ENCODE peak calls at places on chromosome 18, in seven cellular contexts. C is endothelial cell of umbilical vein, K is IMR-90, M is HCT116, R is heart right ventricle, X is transverse colon, I is keratinocyte. A is an unnamed sample. For H3K4me1, the result is how much of the 10 kb centered on the place peaks cover.

GRCh38 chr18:47935321-47935720 is 4.9 kb upstream of the SMAD2 start:
- DNase-seq in C (no peak), K (no peak), M (no peak), R (no peak), X (no peak), I (no peak), A (no peak)

GRCh38 chr18:46868171-46868921 is 49.0 kb downstream of the PIAS2 start:
- DNase-seq in C (no peak), K (no peak), M (no peak), R (no peak), X (no peak), I (no peak), A (no peak)

GRCh38 chr18:46364048-46364447 is 259.9 kb downstream of the HAUS1 start:
- DNase-seq in C (no peak), K (no peak), M (no peak), R (no peak), X (no peak), I (no peak), A (no peak)

GRCh38 chr18:159037-159652 is 788 bp downstream of the USP14 start:
- DNase-seq in C (peak), K (peak), M (no peak), R (no peak), X (no peak), I (no peak), A (no peak)

GRCh38 chr18:22503803-22504202 is 86.1 kb upstream of the CTAGE1 start:
- DNase-seq in C (no peak), K (peak), M (no peak), R (peak), X (no peak), I (no peak), A (no peak)

GRCh38 chr18:79570266-79571201 is 109.1 kb upstream of the CTDP1 start:
- DNase-seq in C (no peak), K (peak), M (peak), R (no peak), X (peak), I (no peak), A (peak)

GRCh38 chr18:57561728-57562423 is 24.6 kb downstream of the FECH start:
- DNase-seq in C (peak), K (peak), M (peak), R (no peak), X (no peak), I (no peak), A (no peak)

GRCh38 chr18:54521846-54522245 is 69.2 kb upstream of the DYNAP start:
- DNase-seq in C (no peak), K (no peak), M (no peak), R (no peak), X (no peak), I (no peak), A (no peak)

GRCh38 chr18:56891116-56891515 is 240.0 kb downstream of the WDR7 start:
- DNase-seq in C (peak), K (no peak), M (no peak), R (no peak), X (no peak), I (no peak), A (no peak)

GRCh38 chr18:56019908-56020307 is 431.9 kb upstream of the TCF4 start:
- DNase-seq in C (peak), K (no peak), M (no peak), R (no peak), X (no peak), I (no peak), A (no peak)

GRCh38 chr18:46899274-46899948 is 17.9 kb downstream of the PIAS2 start:
- DNase-seq in C (no peak), K (peak), M (no peak), R (no peak), X (no peak), I (no peak), A (no peak)

GRCh38 chr18:46764586-46764985 is 7.7 kb upstream of the ST8SIA5 start:
- DNase-seq in C (no peak), K (no peak), M (no peak), R (no peak), X (no peak), I (no peak), A (no peak)

GRCh38 chr18:70289351-70290330 is 796 bp downstream of the SOCS6 start:
- DNase-seq in C (peak), K (peak), M (no peak), R (peak), X (peak), I (no peak), A (peak)

GRCh38 chr18:13528739-13529392 is 197.5 kb downstream of the FAM210A start:
- DNase-seq in C (no peak), K (no peak), M (no peak), R (no peak), X (no peak), I (no peak), A (no peak)

GRCh38 chr18:29003194-29003593 is 826.3 kb upstream of the CDH2 start:
- DNase-seq in C (no peak), K (no peak), M (no peak), R (no peak), X (no peak), I (no peak), A (no peak)

GRCh38 chr18:3703732-3704176 is 253.8 kb downstream of the TGIF1 start:
- DNase-seq in C (peak), K (peak), M (peak), R (peak), X (peak), I (no peak), A (peak)

GRCh38 chr18:43786893-43787292 is 509.6 kb upstream of the SYT4 start:
- DNase-seq in C (no peak), K (no peak), M (no peak), R (no peak), X (no peak), I (no peak), A (no peak)
- H3K27ac ChIP-seq in C (no peak), K (no peak), M (no peak), R (no peak), X (no peak), I (no peak), A (no peak)

GRCh38 chr18:52337286-52337685 is 2.7 kb upstream of the DCC start:
- DNase-seq in C (no peak), K (peak), M (no peak), R (no peak), X (no peak), I (no peak), A (no peak)

GRCh38 chr18:52339891-52340371 is at the start of gene DCC:
- DNase-seq in C (no peak), K (peak), M (no peak), R (peak), X (peak), I (no peak), A (no peak)

GRCh38 chr18:52333860-52334259 is 6.1 kb upstream of the DCC start:
- DNase-seq in C (no peak), K (no peak), M (no peak), R (no peak), X (no peak), I (no peak), A (no peak)

GRCh38 chr18:52334896-52335295 is 5.1 kb upstream of the DCC start:
- DNase-seq in C (no peak), K (peak), M (no peak), R (no peak), X (no peak), I (no peak), A (no peak)

DNA sequence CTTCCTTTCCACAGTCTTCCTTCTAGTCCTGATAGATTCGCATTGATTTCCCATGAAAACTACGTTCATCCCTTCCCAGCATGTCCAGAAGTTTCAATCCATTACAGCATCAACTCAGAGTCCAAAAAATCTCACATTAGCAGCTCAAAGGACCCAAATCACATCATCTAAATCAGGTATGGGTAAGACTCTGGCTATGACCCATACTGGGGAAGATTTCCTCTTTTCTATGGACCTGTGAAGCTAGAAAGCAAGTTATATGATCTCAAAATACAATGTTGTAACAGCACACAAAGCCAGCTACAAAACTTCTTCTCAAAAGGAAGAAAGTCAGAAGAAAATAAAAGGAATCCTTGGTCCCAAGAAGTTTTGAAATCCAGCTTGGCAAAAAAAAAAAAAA is 5.7 kb upstream of the DCC start:
- DNase-seq in C (no peak), K (no peak), M (no peak), R (no peak), X (no peak), I (no peak), A (no peak)
- H3K4me1 ChIP-seq in C (under half), K (under half), M (under half), R (under half), X (under half), I (under half), A (under half)

DNA sequence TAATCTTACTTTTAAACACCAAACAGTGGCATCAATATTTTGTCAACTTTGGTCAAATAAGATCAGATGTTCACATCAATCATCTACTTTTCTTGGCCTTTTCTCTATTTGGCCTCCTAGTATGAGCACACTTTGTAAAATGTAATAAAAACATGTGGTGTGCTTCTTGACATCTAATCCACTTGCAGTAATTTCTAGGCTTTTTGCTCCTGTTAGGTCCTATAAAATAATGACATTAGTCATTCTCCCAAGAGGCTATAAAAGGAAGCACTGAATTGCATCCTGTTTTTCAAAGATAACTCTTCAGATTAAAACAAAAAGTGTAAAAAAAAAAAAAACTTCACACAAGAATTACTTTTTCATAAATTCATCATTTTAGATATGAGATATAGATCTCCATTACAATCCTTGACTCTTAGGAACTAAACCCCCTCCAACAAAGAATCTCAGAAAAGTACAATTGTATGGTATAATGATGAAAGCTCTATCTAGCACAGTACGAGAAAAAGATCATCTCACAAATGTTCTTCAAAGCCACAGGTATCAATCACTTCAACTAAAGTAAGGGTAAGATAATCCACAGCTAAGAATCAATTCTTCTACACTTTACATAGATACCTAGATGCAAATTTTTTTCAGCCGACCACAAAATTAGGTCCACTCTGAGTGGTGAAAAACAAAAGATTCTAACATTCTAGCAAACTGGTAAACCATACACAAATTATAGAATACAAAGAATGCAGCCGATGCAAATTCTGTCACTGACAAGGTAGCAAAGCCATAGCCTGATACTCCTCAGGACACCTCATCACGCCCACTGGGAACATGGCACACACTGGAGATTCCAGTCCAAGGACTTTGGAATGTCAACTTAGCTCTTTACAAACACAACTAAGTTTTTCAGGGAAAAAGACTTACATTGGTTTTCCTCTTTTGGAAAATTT is 2.7 kb downstream of the BCL2 start:
- DNase-seq in C (no peak), K (no peak), M (no peak), R (no peak), X (peak), I (no peak), A (no peak)
- H3K27ac ChIP-seq in C (no peak), K (no peak), M (no peak), R (no peak), X (peak), I (no peak), A (no peak)

DNA sequence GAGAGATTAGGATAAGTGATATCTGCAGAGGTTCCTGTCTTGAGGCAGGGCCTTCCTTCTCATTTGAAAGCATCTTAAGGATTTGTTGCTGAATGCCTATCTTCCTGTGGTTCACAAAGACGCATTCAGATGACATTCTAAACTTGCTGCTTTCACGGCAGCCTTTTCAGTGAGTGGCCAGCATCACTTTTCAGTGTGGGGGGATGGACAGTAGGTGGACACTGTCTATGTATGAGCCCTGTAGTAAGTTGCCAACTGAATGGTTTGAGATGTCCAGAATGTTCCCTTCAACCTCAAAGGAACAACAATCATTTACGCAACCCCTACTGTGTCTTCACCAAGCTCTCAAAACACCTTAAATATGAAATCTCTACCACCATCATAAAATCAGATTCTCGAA is 46.6 kb downstream of the SETBP1 start:
- DNase-seq in C (no peak), K (no peak), M (no peak), R (no peak), X (no peak), I (no peak), A (no peak)
- H3K4me1 ChIP-seq in C (under half), K (under half), M (under half), R (under half), X (half or more), I (under half), A (under half)

A was measured in aorta.